ENCODE peak calls at places on chromosomes 11 and 22, in nine cellular contexts. P is cardiac fibroblast; S is CD4-positive, CD25-positive, alpha-beta regulatory T cell; I is CD8-positive, alpha-beta T cell; F is GM23248; M is aorta; K is A549; Z is cardiac muscle cell; T is fibroblast of mammary gland. Q is an unnamed sample.

GRCh38 chr22:37060801-37061610 is 9.5 kb downstream of the KCTD17 start:
- DNase-seq in P (no peak), S (peak; percentile 42), I (no peak), F (no peak), M (no peak), K (no peak), Z (no peak), T (no peak), Q (peak; percentile 61)

GRCh38 chr11:94681140-94681539 is 87.0 kb upstream of the AMOTL1 start:
- DNase-seq in P (no peak), S (no peak), I (no peak), F (no peak), M (no peak), K (no peak), Z (no peak), T (no peak), Q (no peak)

GRCh38 chr22:24156146-24156914 is 25.0 kb upstream of the SUSD2 start:
- DNase-seq in P (peak; percentile 36), S (peak; percentile 78), I (peak; percentile 46), F (peak; percentile 91), M (peak; percentile 85), K (no peak), Z (peak; percentile 53), T (peak; percentile 48), Q (peak; percentile 76)

GRCh38 chr11:14764899-14765527 is 121.4 kb downstream of the PDE3B start:
- DNase-seq in P (peak; percentile 85), S (peak; percentile 96), I (peak; percentile 22), F (peak; percentile 9), M (no peak), K (no peak), Z (peak; percentile 95), T (no peak), Q (peak; percentile 88)

GRCh38 chr11:126647735-126648134 is 292.2 kb downstream of the ST3GAL4 start:
- DNase-seq in P (peak; percentile 75), S (no peak), I (no peak), F (peak; percentile 95), M (no peak), K (peak; percentile 62), Z (peak; percentile 49), T (peak; percentile 82), Q (no peak)

GRCh38 chr11:17142450-17142849 is 65.0 kb upstream of the RPS13 start:
- DNase-seq in P (no peak), S (no peak), I (no peak), F (no peak), M (no peak), K (no peak), Z (no peak), T (no peak), Q (no peak)

GRCh38 chr11:2590951-2591754 is 108.6 kb downstream of the KCNQ1OT1 start:
- DNase-seq in P (no peak), S (no peak), I (no peak), F (no peak), M (peak; percentile 50), K (no peak), Z (no peak), T (no peak), Q (no peak)

GRCh38 chr11:125272092-125272491 is 107.5 kb downstream of the PKNOX2 start:
- DNase-seq in P (peak; percentile 67), S (no peak), I (no peak), F (peak; percentile 63), M (no peak), K (no peak), Z (no peak), T (peak; percentile 13), Q (no peak)

GRCh38 chr11:79241205-79241604 is 199.6 kb downstream of the TENM4 start:
- DNase-seq in P (no peak), S (no peak), I (no peak), F (no peak), M (no peak), K (no peak), Z (no peak), T (no peak), Q (no peak)

GRCh38 chr11:70270877-70271634 is 566 bp downstream of the PPFIA1 start:
- DNase-seq in P (peak; percentile 56), S (peak; percentile 42), I (peak; percentile 20), F (peak; percentile 80), M (peak; percentile 83), K (no peak), Z (peak; percentile 68), T (peak; percentile 61), Q (peak; percentile 50)

GRCh38 chr11:76329084-76329648 is 51.8 kb downstream of the THAP12 start:
- DNase-seq in P (peak; percentile 14), S (no peak), I (no peak), F (no peak), M (no peak), K (no peak), Z (peak; percentile 77), T (peak; percentile 33), Q (no peak)

GRCh38 chr11:76327223-76327622 is 53.7 kb downstream of the THAP12 start:
- DNase-seq in P (no peak), S (no peak), I (no peak), F (no peak), M (no peak), K (no peak), Z (no peak), T (no peak), Q (no peak)

GRCh38 chr11:76325149-76325548 is 55.8 kb downstream of the THAP12 start:
- DNase-seq in P (no peak), S (no peak), I (no peak), F (no peak), M (no peak), K (no peak), Z (no peak), T (no peak), Q (no peak)

GRCh38 chr11:76329983-76330382 is 50.9 kb downstream of the THAP12 start:
- DNase-seq in P (no peak), S (no peak), I (no peak), F (no peak), M (no peak), K (no peak), Z (no peak), T (no peak), Q (no peak)

GRCh38 chr11:76327756-76328388 is 53.1 kb downstream of the THAP12 start:
- DNase-seq in P (no peak), S (no peak), I (no peak), F (no peak), M (no peak), K (no peak), Z (no peak), T (no peak), Q (no peak)
- H3K4me3 ChIP-seq in P (no peak overlapping the region), S (no peak overlapping the region), I (no peak overlapping the region), F (no peak overlapping the region), M (no peak overlapping the region), K (no peak overlapping the region), Z (no peak overlapping the region), T (no peak overlapping the region), Q (no peak overlapping the region)

GRCh38 chr11:76568144-76568543 is 102.4 kb downstream of the LRRC32 start:
- DNase-seq in P (no peak), S (no peak), I (no peak), F (no peak), M (no peak), K (no peak), Z (no peak), T (no peak), Q (no peak)

GRCh38 chr11:76564400-76564799 is 106.1 kb downstream of the LRRC32 start:
- DNase-seq in P (no peak), S (no peak), I (no peak), F (no peak), M (no peak), K (no peak), Z (peak; percentile 21), T (no peak), Q (no peak)

GRCh38 chr11:76567261-76567660 is 103.3 kb downstream of the LRRC32 start:
- DNase-seq in P (no peak), S (no peak), I (no peak), F (no peak), M (no peak), K (no peak), Z (no peak), T (no peak), Q (no peak)

GRCh38 chr11:76568621-76569020 is 101.9 kb downstream of the LRRC32 start:
- DNase-seq in P (no peak), S (no peak), I (no peak), F (no peak), M (no peak), K (no peak), Z (no peak), T (no peak), Q (no peak)

GRCh38 chr11:76566811-76567210 is 103.7 kb downstream of the LRRC32 start:
- DNase-seq in P (no peak), S (peak; percentile 80), I (no peak), F (no peak), M (no peak), K (no peak), Z (no peak), T (no peak), Q (no peak)
- H3K4me3 ChIP-seq in P (no peak overlapping the region), S (no peak overlapping the region), I (no peak overlapping the region), F (no peak overlapping the region), M (no peak overlapping the region), K (no peak overlapping the region), Z (no peak overlapping the region), T (no peak overlapping the region), Q (no peak overlapping the region)

DNA sequence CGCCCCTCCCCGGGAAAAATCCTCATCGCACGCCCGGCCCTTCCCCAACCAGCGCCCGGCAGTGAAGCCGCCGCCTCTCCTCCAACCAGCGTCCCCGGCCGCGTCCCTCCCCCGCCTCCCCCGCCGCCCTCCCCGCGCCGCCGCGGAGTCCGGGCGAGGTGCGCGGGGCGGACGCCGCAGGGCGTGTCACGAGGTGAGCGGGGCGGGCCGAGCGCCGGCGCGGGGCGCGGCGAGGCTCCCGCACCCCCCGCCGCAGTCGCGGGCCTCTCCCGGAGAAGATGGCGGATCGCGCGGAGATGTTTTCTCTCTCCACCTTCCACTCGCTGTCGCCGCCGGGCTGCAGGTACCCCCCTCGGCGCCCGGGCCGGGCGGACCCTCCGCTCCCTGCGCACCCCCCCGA is at the start of gene MAPK8IP2:
- DNase-seq in P (no peak), S (no peak), I (no peak), F (no peak), M (peak; percentile 75), K (no peak), Z (no peak), T (no peak), Q (no peak)
- H3K4me3 ChIP-seq in P (peak within 1 kb of the TSS; percentile 24), S (no peak within 1 kb of the TSS), I (no peak within 1 kb of the TSS), F (no peak within 1 kb of the TSS), M (peak within 1 kb of the TSS; percentile 40), K (peak within 1 kb of the TSS; percentile 56), Z (peak within 1 kb of the TSS; percentile 34), T (no peak within 1 kb of the TSS), Q (no peak within 1 kb of the TSS)

DNA sequence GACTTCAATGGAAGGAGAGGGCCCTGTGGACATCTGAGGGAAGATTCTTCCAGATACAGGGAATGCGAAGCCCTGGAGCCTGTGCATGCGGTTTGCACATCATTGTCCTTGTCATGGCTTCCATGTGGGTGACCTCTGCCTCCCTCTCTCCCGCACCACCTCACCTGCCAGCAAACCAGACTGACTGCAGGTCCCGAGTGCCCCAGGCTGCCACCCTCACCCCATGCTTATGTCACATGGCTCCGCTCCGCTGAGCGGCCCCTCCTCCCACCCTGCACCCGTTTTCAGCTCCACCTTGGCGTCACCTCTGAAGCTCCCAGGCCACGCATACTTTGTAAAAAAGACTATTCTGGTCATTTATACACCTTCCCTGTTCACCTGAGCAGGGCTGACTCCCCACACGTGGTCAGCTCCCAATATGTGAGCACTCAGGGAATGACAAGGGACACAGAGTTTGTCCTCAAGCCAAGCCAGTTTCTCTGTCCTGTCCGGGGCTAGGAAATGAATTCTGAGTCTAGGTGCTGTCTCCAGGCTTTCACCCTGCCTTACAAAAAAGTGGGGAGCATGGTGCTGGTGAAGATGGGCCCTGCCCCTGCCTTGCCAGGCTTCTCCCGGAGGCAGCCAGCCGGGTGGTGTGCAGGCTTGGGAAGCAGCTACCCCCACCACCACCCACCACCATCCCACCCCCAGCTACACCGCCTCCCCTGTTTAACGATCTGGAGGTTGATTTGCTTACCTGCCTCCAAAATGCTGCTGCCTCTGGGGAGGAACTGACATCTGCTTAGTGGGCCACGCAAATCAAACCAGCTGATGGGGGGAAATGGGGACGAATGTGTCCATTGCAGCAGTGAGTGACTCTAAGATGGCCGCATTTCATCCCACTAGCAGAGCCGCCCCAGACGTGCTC is 32.7 kb downstream of the FAM83F start:
- DNase-seq in P (no peak), S (no peak), I (no peak), F (no peak), M (peak; percentile 44), K (no peak), Z (no peak), T (no peak), Q (no peak)
- H3K4me3 ChIP-seq in P (no peak overlapping the region), S (no peak overlapping the region), I (no peak overlapping the region), F (no peak overlapping the region), M (no peak overlapping the region), K (no peak overlapping the region), Z (no peak overlapping the region), T (no peak overlapping the region), Q (no peak overlapping the region)